ENCODE peak calls at places on chromosomes 6 and 20, in six cellular contexts. One of them, this sample, is unnamed.

GRCh38 chr6:116451916-116452315 is 9.3 kb upstream of the CALHM6 start:
- DNase-seq in aorta: no peak
- DNase-seq in cardiac muscle cell: no peak
- DNase-seq in brain microvascular endothelial cell: no peak
- DNase-seq in naive thymus-derived CD4-positive, alpha-beta T cell: no peak
- DNase-seq in LoVo: no peak
- DNase-seq in this sample: no peak

GRCh38 chr6:11380969-11381744 is 148.7 kb upstream of the NEDD9 start:
- DNase-seq in brain microvascular endothelial cell: no peak
- DNase-seq in LoVo: no peak
- DNase-seq in aorta: no peak
- DNase-seq in naive thymus-derived CD4-positive, alpha-beta T cell: no peak
- DNase-seq in cardiac muscle cell: no peak
- DNase-seq in this sample: no peak

GRCh38 chr6:163086563-163086895 is 328.0 kb upstream of the QKI start:
- DNase-seq in naive thymus-derived CD4-positive, alpha-beta T cell: no peak
- DNase-seq in cardiac muscle cell: peak; percentile 1
- DNase-seq in LoVo: no peak
- DNase-seq in brain microvascular endothelial cell: no peak
- DNase-seq in aorta: no peak
- DNase-seq in this sample: no peak

GRCh38 chr20:1178623-1179022 is 6.2 kb downstream of the TMEM74B start:
- DNase-seq in naive thymus-derived CD4-positive, alpha-beta T cell: no peak
- DNase-seq in cardiac muscle cell: no peak
- DNase-seq in brain microvascular endothelial cell: no peak
- DNase-seq in LoVo: no peak
- DNase-seq in aorta: no peak
- DNase-seq in this sample: no peak

GRCh38 chr6:46684771-46685170 is 2.9 kb upstream of the TDRD6 start:
- DNase-seq in aorta: no peak
- DNase-seq in naive thymus-derived CD4-positive, alpha-beta T cell: no peak
- DNase-seq in LoVo: no peak
- DNase-seq in cardiac muscle cell: peak; percentile 68
- DNase-seq in brain microvascular endothelial cell: peak; percentile 32
- DNase-seq in this sample: no peak

GRCh38 chr20:2140561-2140960 is 38.9 kb downstream of the STK35 start:
- DNase-seq in LoVo: no peak
- DNase-seq in naive thymus-derived CD4-positive, alpha-beta T cell: no peak
- DNase-seq in brain microvascular endothelial cell: no peak
- DNase-seq in cardiac muscle cell: peak; percentile 57
- DNase-seq in aorta: peak; percentile 64
- DNase-seq in this sample: no peak

GRCh38 chr20:54668271-54669053 is 193.1 kb downstream of the DOK5 start:
- DNase-seq in cardiac muscle cell: peak; percentile 39
- DNase-seq in naive thymus-derived CD4-positive, alpha-beta T cell: no peak
- DNase-seq in brain microvascular endothelial cell: no peak
- DNase-seq in LoVo: peak; percentile 27
- DNase-seq in aorta: no peak
- DNase-seq in this sample: peak; percentile 62

GRCh38 chr6:31899882-31900722 is 1.8 kb downstream of the ZBTB12 start:
- DNase-seq in LoVo: no peak
- DNase-seq in naive thymus-derived CD4-positive, alpha-beta T cell: no peak
- DNase-seq in cardiac muscle cell: no peak
- DNase-seq in brain microvascular endothelial cell: no peak
- DNase-seq in aorta: no peak
- DNase-seq in this sample: no peak

GRCh38 chr6:42616716-42617115 is 52.9 kb downstream of the UBR2 start:
- DNase-seq in aorta: no peak
- DNase-seq in cardiac muscle cell: no peak
- DNase-seq in naive thymus-derived CD4-positive, alpha-beta T cell: no peak
- DNase-seq in brain microvascular endothelial cell: no peak
- DNase-seq in LoVo: no peak
- DNase-seq in this sample: no peak

GRCh38 chr6:124881898-124882579 is 80.2 kb upstream of the RNF217 start:
- DNase-seq in cardiac muscle cell: peak; percentile 75
- DNase-seq in aorta: no peak
- DNase-seq in naive thymus-derived CD4-positive, alpha-beta T cell: no peak
- DNase-seq in LoVo: no peak
- DNase-seq in brain microvascular endothelial cell: peak; percentile 33
- DNase-seq in this sample: no peak